ENCODE peak calls at places on chromosome 19, in seven cellular contexts. P is skeletal muscle cell, E is neuronal stem cell, G is body of pancreas, C is GM12864, Z is fibroblast of pulmonary artery, K is SK-N-SH. N is an unnamed sample.

GRCh38 chr19:44822177-44822576 is 13.3 kb downstream of the BCAM start:
- DNase-seq in G (no peak), Z (no peak), E (no peak), C (no peak), K (no peak), P (no peak), N (no peak)

GRCh38 chr19:1725100-1726064 is 27.9 kb upstream of the ONECUT3 start:
- DNase-seq in P (peak; percentile 4), K (peak; percentile 100), G (peak; percentile 69), Z (peak; percentile 52), E (peak; percentile 82), C (no peak), N (no peak)

GRCh38 chr19:7679017-7679720 is 1.5 kb upstream of the TRAPPC5 start:
- DNase-seq in G (no peak), C (peak; percentile 76), E (no peak), K (peak; percentile 57), P (no peak), Z (no peak), N (no peak)

GRCh38 chr19:10433131-10433536 is 12.8 kb downstream of the PDE4A start:
- DNase-seq in K (no peak), E (no peak), Z (no peak), C (no peak), G (no peak), P (no peak), N (no peak)

GRCh38 chr19:5623397-5624153 is 692 bp downstream of the SAFB start:
- DNase-seq in C (no peak), G (no peak), K (peak; percentile 55), P (no peak), E (no peak), Z (no peak), N (no peak)

GRCh38 chr19:5436101-5436947 is 18.9 kb upstream of the ZNRF4 start:
- DNase-seq in K (peak; percentile 99), G (no peak), Z (peak; percentile 45), C (no peak), P (no peak), E (peak; percentile 89), N (peak; percentile 41)

GRCh38 chr19:12792853-12793289 is 1.6 kb downstream of the JUNB start:
- DNase-seq in E (no peak), Z (no peak), C (no peak), P (no peak), G (peak; percentile 44), K (no peak), N (no peak)

GRCh38 chr19:42480335-42481095 is 37.8 kb upstream of the CXCL17 start:
- DNase-seq in G (peak; percentile 16), C (no peak), Z (peak; percentile 68), E (no peak), K (no peak), P (no peak), N (no peak)

GRCh38 chr19:42469311-42470239 is 26.8 kb upstream of the CXCL17 start:
- DNase-seq in G (no peak), P (no peak), E (no peak), Z (peak; percentile 19), K (no peak), C (no peak), N (no peak)

GRCh38 chr19:43465468-43466120 is at the start of gene LYPD3:
- DNase-seq in P (no peak), E (no peak), K (no peak), Z (peak; percentile 30), G (no peak), C (no peak), N (no peak)

GRCh38 chr19:55304279-55304978 is 20.6 kb downstream of the BRSK1 start:
- DNase-seq in Z (no peak), C (no peak), P (no peak), E (no peak), K (peak; percentile 74), G (peak; percentile 26), N (no peak)

DNA sequence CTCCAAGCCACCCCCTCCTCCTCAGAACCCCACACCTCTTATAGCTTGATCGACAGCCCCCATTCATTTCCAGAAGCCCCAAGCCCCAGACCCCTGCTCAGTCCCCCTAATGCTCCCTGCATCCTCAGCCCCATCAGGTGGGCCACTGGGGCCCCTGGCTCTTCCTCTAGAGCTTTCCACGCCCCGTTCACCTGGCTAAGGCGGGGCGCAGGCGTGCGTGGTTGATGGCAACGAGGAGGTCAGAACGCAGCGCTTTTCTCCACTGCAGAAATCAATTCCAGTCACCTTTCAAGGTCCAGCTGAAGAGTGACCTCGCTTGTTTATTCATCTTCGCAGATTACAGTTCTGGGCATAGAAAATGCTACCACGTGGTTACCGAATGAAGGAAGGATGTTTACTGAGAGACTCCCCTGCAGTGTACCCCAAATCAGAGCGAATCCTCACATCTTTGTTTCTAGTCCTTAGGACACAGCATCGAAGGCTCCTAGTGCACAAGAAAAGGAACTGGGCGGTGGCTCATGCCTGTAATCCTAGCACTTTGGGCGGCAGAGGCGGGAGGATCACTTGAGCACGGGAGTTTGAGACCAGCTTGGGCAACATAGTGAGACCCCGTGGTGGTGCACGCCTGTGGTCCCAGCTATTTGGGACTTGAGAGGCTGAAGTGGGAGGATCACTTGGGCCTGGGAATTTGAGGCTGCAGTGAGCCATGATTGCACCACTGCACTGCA is 798 bp upstream of the PBX4 start:
- DNase-seq in P (no peak), K (no peak), C (no peak), E (no peak), G (no peak), Z (no peak), N (no peak)
- H3K4me3 ChIP-seq in P (peak overlapping the region; percentile 46), K (peak overlapping the region; percentile 74), C (peak overlapping the region; percentile 36), E (peak overlapping the region; percentile 72), G (no peak overlapping the region), Z (no peak overlapping the region), N (peak overlapping the region; percentile 35)

GRCh38 chr19:46860846-46861690 is at the start of gene ARHGAP35:
- DNase-seq in K (peak; percentile 92), G (peak; percentile 40), C (no peak), P (no peak), Z (no peak), E (no peak), N (no peak)

GRCh38 chr19:46859637-46860124 is 1.1 kb upstream of the ARHGAP35 start:
- DNase-seq in E (no peak), K (peak; percentile 58), G (peak; percentile 68), Z (no peak), C (no peak), P (peak; percentile 57), N (no peak)

GRCh38 chr19:46860125-46860845 is 512 bp upstream of the ARHGAP35 start:
- DNase-seq in G (peak; percentile 98), C (peak; percentile 92), K (peak; percentile 90), Z (peak; percentile 99), E (peak; percentile 97), P (peak; percentile 96), N (peak; percentile 97)

GRCh38 chr19:46852830-46853229 is 2.2 kb upstream of the AP2S1 start:
- DNase-seq in C (no peak), G (no peak), E (no peak), K (no peak), Z (no peak), P (no peak), N (no peak)

DNA sequence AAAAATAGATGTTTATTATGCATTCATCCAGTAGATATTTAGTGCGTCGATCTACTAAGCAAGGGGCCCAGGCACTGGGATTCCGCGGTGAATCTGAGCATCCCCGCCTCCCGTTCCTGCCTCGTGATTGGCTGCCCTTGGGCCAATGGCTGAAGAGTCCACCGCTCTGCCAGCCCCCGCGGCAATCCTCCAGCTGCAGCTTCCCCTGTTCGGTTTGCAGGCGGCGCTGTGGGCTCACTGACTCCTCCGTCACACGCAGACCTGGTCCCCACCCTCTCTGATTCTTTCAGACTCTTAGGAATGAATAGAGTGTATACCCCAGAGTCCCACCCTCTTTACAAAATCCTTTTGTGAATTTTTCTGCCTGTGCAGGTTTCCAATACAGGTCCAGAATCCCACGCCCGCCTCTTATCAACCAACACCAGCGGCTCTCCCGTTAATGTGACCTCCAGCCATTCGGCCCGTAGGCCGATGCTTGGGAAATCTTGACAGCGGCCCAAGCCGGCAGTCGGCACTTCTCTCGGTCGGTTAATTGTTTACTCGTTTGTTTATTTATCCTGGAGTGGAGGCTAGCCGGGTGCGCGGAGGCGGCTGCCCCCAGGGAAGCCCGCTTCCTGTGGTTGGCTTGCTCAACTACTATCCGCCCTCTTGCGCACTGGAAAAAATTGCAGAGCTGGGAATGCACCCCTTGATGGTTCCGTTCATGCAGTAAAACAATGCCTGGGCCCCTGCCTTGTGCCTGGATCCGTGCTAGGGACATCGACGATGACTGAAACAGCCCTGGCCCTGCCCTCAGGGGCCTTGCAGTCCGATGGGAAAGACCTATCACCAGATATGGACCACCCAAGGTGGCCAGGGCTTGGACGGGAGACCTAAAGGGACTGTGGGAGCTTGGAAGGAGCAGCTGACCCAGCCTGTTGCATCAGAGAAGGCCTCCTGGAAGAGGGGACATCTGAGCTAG is 4.5 kb upstream of the ARHGAP35 start:
- DNase-seq in G (peak; percentile 95), E (peak; percentile 81), Z (peak; percentile 97), P (peak; percentile 90), C (peak; percentile 72), K (peak; percentile 88), N (peak; percentile 90)
- H3K4me3 ChIP-seq in G (no peak overlapping the region), E (no peak overlapping the region), Z (peak overlapping the region; percentile 47), P (peak overlapping the region; percentile 35), C (peak overlapping the region; percentile 41), K (peak overlapping the region; percentile 31), N (peak overlapping the region; percentile 32)

GRCh38 chr19:2847507-2847906 is 6.2 kb downstream of the ZNF555 start:
- DNase-seq in K (no peak), G (no peak), C (no peak), P (no peak), Z (no peak), E (no peak), N (no peak)

GRCh38 chr19:2853015-2853606 is 11.8 kb downstream of the ZNF555 start:
- DNase-seq in K (no peak), E (no peak), G (no peak), C (no peak), P (no peak), Z (no peak), N (no peak)

GRCh38 chr19:2852598-2852997 is 11.3 kb downstream of the ZNF555 start:
- DNase-seq in K (no peak), E (no peak), C (no peak), P (no peak), Z (no peak), G (no peak), N (no peak)

GRCh38 chr19:2848625-2849024 is 7.3 kb downstream of the ZNF555 start:
- DNase-seq in Z (no peak), E (no peak), P (peak; percentile 18), K (no peak), C (no peak), G (no peak), N (no peak)

DNA sequence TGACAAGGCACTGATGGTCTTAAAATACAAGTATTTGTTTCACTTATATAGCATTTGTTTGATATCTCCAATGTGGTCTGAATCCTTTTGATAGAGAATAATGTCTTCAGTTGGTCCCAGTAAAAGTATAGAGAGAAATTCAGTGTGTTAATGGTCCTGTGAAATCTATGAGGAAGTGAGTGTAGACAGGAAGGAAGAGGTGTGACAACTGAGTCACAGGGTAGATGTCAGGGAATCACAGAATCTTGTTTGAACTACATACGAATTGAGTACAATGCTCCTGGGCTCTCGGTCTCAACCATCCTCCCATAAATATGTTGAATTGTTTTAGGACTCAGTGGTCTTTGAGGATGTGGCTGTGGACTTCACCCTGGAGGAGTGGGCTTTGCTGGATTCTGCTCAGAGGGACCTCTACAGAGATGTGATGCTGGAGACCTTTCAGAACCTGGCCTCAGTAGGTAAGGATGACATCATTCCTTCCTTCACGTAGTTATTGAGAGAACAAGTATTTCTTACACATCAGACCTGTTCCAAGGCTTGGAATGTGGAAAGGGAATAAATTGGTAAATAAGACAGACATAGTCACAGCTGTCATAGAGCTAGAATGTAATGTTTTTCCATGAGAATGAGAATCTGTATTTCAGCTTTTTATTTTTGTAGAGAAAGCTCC is 9.1 kb downstream of the ZNF555 start:
- DNase-seq in P (no peak), C (no peak), E (no peak), K (no peak), G (no peak), Z (no peak), N (no peak)
- H3K4me3 ChIP-seq in P (no peak overlapping the region), C (no peak overlapping the region), E (no peak overlapping the region), K (no peak overlapping the region), G (no peak overlapping the region), Z (no peak overlapping the region), N (no peak overlapping the region)

GRCh38 chr19:46126086-46126485 is 1.6 kb upstream of the IGFL3 start:
- DNase-seq in C (no peak), P (no peak), G (no peak), E (no peak), Z (no peak), K (no peak), N (no peak)
- H3K4me3 ChIP-seq in C (no peak overlapping the region), P (no peak overlapping the region), G (no peak overlapping the region), E (no peak overlapping the region), Z (no peak overlapping the region), K (no peak overlapping the region), N (no peak overlapping the region)